ENCODE peak calls at places on chromosomes 16 and 17, in seven cellular contexts. G is WTC11, M is H1, P is A549, Y is IMR-90, D is GM12878, T is HepG2. E is an unnamed sample.

GRCh38 chr17:6923385-6923784 is 72.5 kb upstream of the ALOX12 start:
- DNase-seq in D (no peak), G (no peak), Y (no peak), P (no peak), T (no peak), M (no peak), E (no peak)

GRCh38 chr17:47738178-47738577 is 5.1 kb downstream of the TBX21 start:
- DNase-seq in P (no peak), G (no peak), M (no peak), T (no peak), D (no peak), Y (no peak), E (no peak)

GRCh38 chr16:23699100-23699499 is 13.9 kb downstream of the ERN2 start:
- DNase-seq in P (peak), G (no peak), Y (no peak), D (no peak), M (no peak), T (no peak), E (no peak)

GRCh38 chr17:73272906-73273218 is 11.2 kb upstream of the CPSF4L start:
- DNase-seq in G (no peak), P (no peak), Y (no peak), T (peak), M (no peak), D (no peak), E (peak)

GRCh38 chr16:87207509-87207908 is 109.7 kb downstream of the C16orf95 start:
- DNase-seq in Y (peak), P (peak), D (no peak), G (no peak), M (no peak), T (no peak), E (no peak)

GRCh38 chr17:45311762-45312476 is 4.9 kb downstream of the MAP3K14 start:
- DNase-seq in P (peak), D (no peak), Y (peak), G (no peak), M (no peak), T (peak), E (peak)

GRCh38 chr16:85123891-85124635 is 11.8 kb upstream of the CIBAR2 start:
- DNase-seq in M (no peak), P (peak), D (no peak), G (peak), T (no peak), Y (peak), E (no peak)

GRCh38 chr17:42289863-42290165 is 1.5 kb downstream of the STAT5A start:
- DNase-seq in Y (no peak), M (no peak), P (no peak), D (no peak), T (no peak), G (no peak), E (peak)

GRCh38 chr17:29905086-29905878 is 24.7 kb downstream of the SSH2 start:
- DNase-seq in T (no peak), G (no peak), D (no peak), M (no peak), P (no peak), Y (no peak), E (no peak)

GRCh38 chr17:81251943-81252301 is 12.8 kb downstream of the NDUFAF8 start:
- DNase-seq in P (no peak), T (no peak), D (no peak), G (no peak), M (no peak), Y (no peak), E (no peak)
- TF ChIP-seq USF2 in P (no peak), T (no peak), D (no peak), G (no peak), M (no peak), Y (no peak), E (no peak)

GRCh38 chr17:76932402-76933333 is 64.5 kb downstream of the MGAT5B start:
- DNase-seq in D (no peak), G (no peak), Y (no peak), M (no peak), T (no peak), P (no peak), E (no peak)
- TF ChIP-seq USF2 in D (no peak), G (no peak), Y (no peak), M (no peak), T (no peak), P (no peak), E (no peak)

GRCh38 chr16:72532896-72533295 is 360.9 kb upstream of the PMFBP1 start:
- DNase-seq in P (no peak), D (no peak), M (no peak), G (no peak), Y (no peak), T (no peak), E (no peak)

GRCh38 chr16:72536673-72537435 is 364.9 kb upstream of the PMFBP1 start:
- DNase-seq in D (no peak), G (no peak), T (no peak), P (no peak), M (no peak), Y (peak), E (no peak)

GRCh38 chr16:72542103-72542502 is 370.1 kb upstream of the PMFBP1 start:
- DNase-seq in D (no peak), G (no peak), Y (no peak), P (no peak), T (no peak), M (no peak), E (no peak)

GRCh38 chr16:72537684-72538083 is 365.7 kb upstream of the PMFBP1 start:
- DNase-seq in Y (peak), T (no peak), G (no peak), M (no peak), P (no peak), D (no peak), E (peak)
- TF ChIP-seq USF2 in Y (no peak), T (no peak), G (no peak), M (no peak), P (no peak), D (no peak), E (no peak)

GRCh38 chr17:3801043-3801746 is at the start of gene ITGAE:
- DNase-seq in G (no peak), M (no peak), Y (no peak), P (no peak), T (no peak), D (no peak), E (no peak)

GRCh38 chr17:3796822-3797170 is 4.2 kb downstream of the ITGAE start:
- DNase-seq in M (no peak), T (no peak), Y (no peak), P (no peak), D (no peak), G (no peak), E (no peak)

GRCh38 chr17:3800362-3801042 is 486 bp downstream of the ITGAE start:
- DNase-seq in T (no peak), G (no peak), M (no peak), Y (no peak), P (no peak), D (no peak), E (no peak)

GRCh38 chr17:3798273-3799180 is 2.5 kb downstream of the ITGAE start:
- DNase-seq in T (no peak), M (no peak), D (no peak), Y (no peak), P (no peak), G (no peak), E (no peak)

GRCh38 chr17:3799181-3799627 is 1.8 kb downstream of the ITGAE start:
- DNase-seq in P (no peak), M (no peak), T (no peak), G (no peak), Y (no peak), D (no peak), E (no peak)
- TF ChIP-seq USF2 in P (no peak), M (no peak), T (no peak), G (no peak), Y (no peak), D (no peak), E (no peak)

DNA sequence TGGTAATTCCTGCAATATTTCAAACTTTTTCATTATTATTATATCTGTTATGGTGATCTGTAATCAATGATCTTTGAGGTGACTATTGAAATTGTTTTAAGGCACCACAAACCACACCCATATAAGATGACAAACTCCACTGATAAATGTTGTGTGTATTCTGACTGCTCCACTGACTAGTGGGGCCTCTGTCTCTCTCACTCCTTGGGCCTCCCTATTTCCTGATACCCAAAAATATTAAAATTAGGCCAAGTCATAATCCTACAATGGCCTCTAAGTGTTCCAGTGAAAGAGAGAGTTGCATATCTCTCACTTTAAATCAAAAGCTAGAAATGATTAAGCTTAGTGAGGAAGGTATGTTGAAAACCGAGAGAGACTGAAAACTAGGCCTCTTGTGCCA is 23.4 kb downstream of the CYLD start:
- DNase-seq in D (no peak), P (no peak), Y (no peak), T (no peak), G (no peak), M (no peak), E (no peak)
- TF ChIP-seq USF2 in D (no peak), P (no peak), Y (no peak), T (no peak), G (no peak), M (no peak), E (no peak)

E was measured in SK-N-SH.